ENCODE peak calls at places on chromosome 20, in four cellular contexts. One of them, this sample, is unnamed.

GRCh38 chr20:11851646-11852045 is 66.0 kb upstream of the BTBD3 start:
- DNase-seq in H1: no peak
- DNase-seq in SK-N-SH: no peak
- DNase-seq in K562: no peak
- DNase-seq in this sample: no peak

GRCh38 chr20:10537850-10538480 is 102.9 kb downstream of the SLX4IP start:
- DNase-seq in H1: no peak
- DNase-seq in K562: no peak
- DNase-seq in SK-N-SH: no peak
- DNase-seq in this sample: no peak

GRCh38 chr20:25059487-25059820 is 1.5 kb upstream of the ACSS1 start:
- DNase-seq in SK-N-SH: no peak
- DNase-seq in K562: no peak
- DNase-seq in H1: no peak
- DNase-seq in this sample: no peak

GRCh38 chr20:57648878-57649616 is 28.8 kb upstream of the ZBP1 start:
- DNase-seq in H1: no peak
- DNase-seq in K562: no peak
- DNase-seq in SK-N-SH: peak; percentile 9
- DNase-seq in this sample: no peak

GRCh38 chr20:57922701-57923100 is 212.9 kb upstream of the PMEPA1 start:
- DNase-seq in SK-N-SH: no peak
- DNase-seq in K562: no peak
- DNase-seq in H1: no peak
- DNase-seq in this sample: no peak

GRCh38 chr20:41304413-41305079 is 13.0 kb downstream of the ZHX3 start:
- DNase-seq in K562: no peak
- DNase-seq in SK-N-SH: no peak
- DNase-seq in H1: no peak
- DNase-seq in this sample: no peak

GRCh38 chr20:9903048-9903651 is 64.3 kb upstream of the PAK5 start:
- DNase-seq in K562: no peak
- DNase-seq in SK-N-SH: no peak
- DNase-seq in H1: no peak
- DNase-seq in this sample: no peak

GRCh38 chr20:10673176-10673830 is 496 bp downstream of the JAG1 start:
- DNase-seq in SK-N-SH: peak; percentile 72
- DNase-seq in H1: no peak
- DNase-seq in K562: peak; percentile 15
- DNase-seq in this sample: no peak

GRCh38 chr20:49575551-49576060 is 7.7 kb upstream of the PTGIS start:
- DNase-seq in SK-N-SH: no peak
- DNase-seq in K562: no peak
- DNase-seq in H1: no peak
- DNase-seq in this sample: no peak

GRCh38 chr20:62356143-62356947 is 10.8 kb downstream of the LAMA5 start:
- DNase-seq in H1: no peak
- DNase-seq in K562: no peak
- DNase-seq in SK-N-SH: peak; percentile 72
- DNase-seq in this sample: no peak

GRCh38 chr20:57390604-57391438 is at the start of gene RBM38:
- DNase-seq in H1: no peak
- DNase-seq in SK-N-SH: peak; percentile 99
- DNase-seq in K562: peak; percentile 91
- DNase-seq in this sample: no peak

GRCh38 chr20:32325706-32326506 is 32.2 kb upstream of the ASXL1 start:
- DNase-seq in K562: no peak
- DNase-seq in SK-N-SH: no peak
- DNase-seq in H1: no peak
- DNase-seq in this sample: no peak

GRCh38 chr20:38229376-38230252 is 30.9 kb downstream of the KIAA1755 start:
- DNase-seq in H1: no peak
- DNase-seq in K562: peak; percentile 51
- DNase-seq in SK-N-SH: peak; percentile 70
- DNase-seq in this sample: no peak

GRCh38 chr20:63495167-63495720 is 3.6 kb downstream of the EEF1A2 start:
- DNase-seq in SK-N-SH: peak; percentile 17
- DNase-seq in H1: no peak
- DNase-seq in K562: no peak
- DNase-seq in this sample: no peak

GRCh38 chr20:39880890-39881289 is 808.1 kb downstream of the MAFB start:
- DNase-seq in K562: no peak
- DNase-seq in SK-N-SH: peak; percentile 8
- DNase-seq in H1: peak; percentile 9
- DNase-seq in this sample: no peak

GRCh38 chr20:50721881-50722281 is 9.5 kb upstream of the PARD6B start:
- DNase-seq in H1: no peak
- DNase-seq in K562: no peak
- DNase-seq in SK-N-SH: no peak
- DNase-seq in this sample: no peak

GRCh38 chr20:47351643-47352331 is 4.7 kb downstream of the ZMYND8 start:
- DNase-seq in H1: no peak
- DNase-seq in K562: no peak
- DNase-seq in SK-N-SH: peak; percentile 27
- DNase-seq in this sample: no peak

GRCh38 chr20:32482251-32483220 is 102.6 kb downstream of the NOL4L start:
- DNase-seq in SK-N-SH: peak; percentile 73
- DNase-seq in K562: no peak
- DNase-seq in H1: no peak
- DNase-seq in this sample: no peak

DNA sequence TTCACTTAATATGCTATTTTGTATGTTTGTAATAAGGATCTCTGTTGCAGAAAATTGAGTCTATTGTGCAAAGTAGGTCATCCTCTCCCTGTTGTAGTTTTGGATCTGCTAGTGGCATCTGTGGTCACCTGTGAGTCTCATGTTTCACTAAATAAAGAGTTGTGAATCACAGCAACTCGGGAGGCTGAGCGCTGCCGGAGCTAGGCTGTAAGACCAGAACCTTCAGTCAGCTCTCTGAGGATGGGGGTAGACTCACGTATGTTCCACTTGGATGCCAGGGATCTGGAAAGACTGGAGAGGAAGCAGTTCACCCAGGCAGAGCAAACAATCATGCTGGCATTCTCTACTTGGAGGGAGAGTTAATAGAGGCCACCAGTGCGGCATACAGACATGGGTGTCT is 187.3 kb upstream of the FOXA2 start:
- DNase-seq in H1: no peak
- DNase-seq in SK-N-SH: no peak
- DNase-seq in K562: no peak
- DNase-seq in this sample: no peak
- TF ChIP-seq NRF1 in H1: no peak
- TF ChIP-seq NRF1 in SK-N-SH: no peak
- TF ChIP-seq NRF1 in K562: no peak
- TF ChIP-seq NRF1 in this sample: no peak

GRCh38 chr20:43868091-43868490 is 46.6 kb upstream of the TOX2 start:
- DNase-seq in SK-N-SH: no peak
- DNase-seq in K562: no peak
- DNase-seq in H1: no peak
- DNase-seq in this sample: no peak
- TF ChIP-seq NRF1 in SK-N-SH: no peak
- TF ChIP-seq NRF1 in K562: no peak
- TF ChIP-seq NRF1 in H1: no peak
- TF ChIP-seq NRF1 in this sample: no peak

GRCh38 chr20:35721219-35721618 is 20.8 kb downstream of the RBM39 start:
- DNase-seq in SK-N-SH: no peak
- DNase-seq in H1: no peak
- DNase-seq in K562: no peak
- DNase-seq in this sample: no peak

GRCh38 chr20:35726759-35727711 is 15.0 kb downstream of the RBM39 start:
- DNase-seq in H1: no peak
- DNase-seq in SK-N-SH: no peak
- DNase-seq in K562: no peak
- DNase-seq in this sample: no peak

GRCh38 chr20:35721621-35722020 is 20.4 kb downstream of the RBM39 start:
- DNase-seq in H1: no peak
- DNase-seq in SK-N-SH: no peak
- DNase-seq in K562: no peak
- DNase-seq in this sample: no peak

GRCh38 chr20:35720165-35721123 is 21.2 kb downstream of the ROMO1 start:
- DNase-seq in SK-N-SH: no peak
- DNase-seq in H1: no peak
- DNase-seq in K562: no peak
- DNase-seq in this sample: no peak

GRCh38 chr20:35724321-35725230 is 17.5 kb downstream of the RBM39 start:
- DNase-seq in K562: no peak
- DNase-seq in H1: no peak
- DNase-seq in SK-N-SH: no peak
- DNase-seq in this sample: no peak
- TF ChIP-seq NRF1 in K562: no peak
- TF ChIP-seq NRF1 in H1: no peak
- TF ChIP-seq NRF1 in SK-N-SH: no peak
- TF ChIP-seq NRF1 in this sample: no peak

DNA sequence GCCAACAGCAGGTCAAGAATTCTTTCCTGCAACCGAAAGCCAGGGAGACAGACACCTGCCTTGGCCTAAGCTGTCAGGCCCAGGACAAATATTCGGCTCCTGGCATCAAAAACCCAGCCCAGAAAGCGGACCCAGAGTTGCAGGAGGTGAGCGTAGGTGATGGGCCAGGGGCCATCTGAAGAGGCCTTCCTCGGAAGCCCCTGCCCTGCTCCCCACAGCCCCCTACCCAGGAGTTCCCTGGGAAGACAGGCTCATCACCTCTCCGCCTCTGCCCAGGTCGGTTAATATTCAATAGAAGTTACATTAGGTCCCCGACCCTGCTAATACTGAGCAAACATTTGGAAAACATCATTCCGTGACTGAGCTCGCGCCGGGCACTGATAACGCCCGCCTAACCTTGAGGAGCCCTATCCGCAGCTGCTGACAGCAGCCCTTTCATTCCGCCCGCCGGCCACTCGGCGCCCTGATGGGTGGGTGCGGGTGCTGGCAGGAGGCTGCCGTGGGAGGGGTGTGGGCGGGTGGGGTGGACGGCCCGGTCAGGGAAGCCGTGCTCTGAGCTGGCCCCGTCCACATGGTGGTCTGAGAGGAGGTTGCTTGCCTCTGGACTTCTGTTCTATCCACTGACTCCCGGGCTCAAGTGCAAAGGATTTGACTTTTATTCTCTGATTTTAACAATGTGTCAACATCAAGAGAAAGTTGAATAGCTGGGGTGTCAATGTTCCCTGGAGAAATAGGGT is 55.7 kb downstream of the HNF4A start:
- DNase-seq in K562: no peak
- DNase-seq in SK-N-SH: no peak
- DNase-seq in H1: no peak
- DNase-seq in this sample: no peak
- TF ChIP-seq NRF1 in K562: no peak
- TF ChIP-seq NRF1 in SK-N-SH: no peak
- TF ChIP-seq NRF1 in H1: no peak
- TF ChIP-seq NRF1 in this sample: no peak

DNA sequence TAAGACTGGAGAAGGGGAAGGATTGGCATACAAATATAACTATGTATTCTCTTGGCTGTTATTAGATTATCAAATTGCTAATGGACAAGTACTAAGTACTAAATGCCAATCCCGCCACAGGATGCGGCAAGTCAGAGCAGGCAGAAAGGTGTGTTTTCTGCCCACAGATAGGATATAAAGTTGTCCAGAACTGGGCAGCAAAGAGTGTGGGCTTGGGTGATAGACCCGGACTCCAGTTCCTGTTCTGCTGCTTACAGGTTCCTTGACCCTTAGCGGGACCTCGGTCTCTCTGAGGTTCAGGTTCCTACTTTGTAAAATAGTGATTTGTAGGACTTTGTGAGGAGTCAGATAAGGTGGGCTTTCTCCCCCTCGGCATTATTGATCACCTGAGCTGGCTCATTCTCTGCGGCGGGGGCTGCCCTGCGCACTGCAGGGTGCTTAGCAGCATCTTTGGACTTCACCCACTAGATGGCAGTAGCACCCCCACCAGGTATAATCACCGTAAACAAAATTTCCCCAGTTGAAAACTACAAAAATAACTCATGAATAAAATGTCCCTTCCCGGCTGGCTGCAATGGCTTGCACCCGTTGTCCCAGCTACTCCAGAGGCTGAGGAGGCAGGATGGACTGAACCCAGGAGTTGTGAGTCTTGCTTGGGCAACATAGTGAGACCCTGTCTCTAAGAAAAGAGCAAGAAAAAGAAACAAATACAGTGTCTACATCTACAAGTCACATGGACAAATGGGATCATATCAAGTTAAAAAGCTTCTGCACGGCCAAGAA is 193.1 kb downstream of the DOK5 start:
- DNase-seq in K562: peak; percentile 29
- DNase-seq in H1: no peak
- DNase-seq in SK-N-SH: peak; percentile 29
- DNase-seq in this sample: no peak
- TF ChIP-seq NRF1 in K562: peak; percentile 17
- TF ChIP-seq NRF1 in H1: no peak
- TF ChIP-seq NRF1 in SK-N-SH: no peak
- TF ChIP-seq NRF1 in this sample: no peak

GRCh38 chr20:5977975-5978374 is 27.5 kb downstream of the MCM8 start:
- DNase-seq in H1: no peak
- DNase-seq in K562: no peak
- DNase-seq in SK-N-SH: no peak
- DNase-seq in this sample: no peak
- TF ChIP-seq NRF1 in H1: no peak
- TF ChIP-seq NRF1 in K562: no peak
- TF ChIP-seq NRF1 in SK-N-SH: no peak
- TF ChIP-seq NRF1 in this sample: no peak

DNA sequence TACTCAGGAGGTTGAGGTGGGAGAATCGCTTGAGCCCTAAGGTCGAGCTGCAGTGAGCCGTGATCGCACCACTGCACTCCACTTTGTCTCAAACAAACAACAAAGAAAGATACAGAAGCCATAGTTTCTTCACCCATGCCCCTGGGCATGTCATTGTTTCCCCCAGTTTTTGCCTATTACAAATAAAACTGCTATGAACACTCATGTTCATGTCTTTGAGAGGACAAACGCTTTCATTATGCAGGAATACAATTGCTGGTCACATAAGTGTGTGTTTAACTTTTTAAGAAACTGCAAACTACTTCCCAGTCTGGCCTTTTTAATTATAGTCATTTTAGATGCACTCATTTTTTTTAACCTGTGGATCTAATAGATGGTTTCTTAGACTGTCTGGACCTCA is 12.2 kb upstream of the TTPAL start:
- DNase-seq in H1: no peak
- DNase-seq in SK-N-SH: no peak
- DNase-seq in K562: no peak
- DNase-seq in this sample: no peak
- TF ChIP-seq NRF1 in H1: no peak
- TF ChIP-seq NRF1 in SK-N-SH: no peak
- TF ChIP-seq NRF1 in K562: no peak
- TF ChIP-seq NRF1 in this sample: no peak

DNA sequence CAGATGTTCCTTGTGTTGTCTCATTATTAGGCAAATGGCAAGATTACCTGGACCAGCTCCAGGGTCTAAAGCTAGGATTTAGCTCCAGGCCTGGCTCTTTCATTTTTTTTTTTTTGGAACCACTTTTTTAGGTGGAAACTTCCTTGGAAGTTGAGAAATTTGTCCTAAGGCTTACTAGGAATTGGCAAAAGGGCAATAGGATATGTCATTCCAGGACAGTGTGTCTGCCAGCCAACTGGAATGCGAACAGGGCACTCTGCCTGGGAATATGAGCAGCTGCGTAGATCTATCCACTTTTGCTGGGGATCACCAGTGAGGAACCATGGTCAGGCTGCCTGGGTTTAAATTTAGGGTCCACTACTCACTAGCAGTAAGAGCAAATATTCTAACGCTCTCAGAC is 304.0 kb downstream of the TSHZ2 start:
- DNase-seq in SK-N-SH: no peak
- DNase-seq in H1: no peak
- DNase-seq in K562: no peak
- DNase-seq in this sample: no peak
- TF ChIP-seq NRF1 in SK-N-SH: no peak
- TF ChIP-seq NRF1 in H1: no peak
- TF ChIP-seq NRF1 in K562: no peak
- TF ChIP-seq NRF1 in this sample: no peak

This sample was measured in GM12878.